ENCODE peak calls at places on chromosomes 13 and 19, in four cellular contexts. W is Panc1; X is RWPE1; L is activated T-helper 1 cell treated with anti-CD3 and anti-CD28 coated beads, Interleukin-12 subunit alpha, Interleukin-12 subunit beta, Interleukin-2, Interleukin-4 antibody, amounts not matched to agents 30 ng/mL and 10 ng/mL and 1 ng/mL, durations not matched to agents 14 hours and 24 hours and 36 hours. Y is an unnamed sample.

GRCh38 chr13:50511877-50512332 is 331.6 kb downstream of the DLEU7 start:
- DNase-seq in L (no peak), X (no peak), W (no peak), Y (no peak)

GRCh38 chr13:81017525-81018152 is 676.7 kb upstream of the SPRY2 start:
- DNase-seq in L (no peak), X (peak; percentile 26), W (no peak), Y (no peak)

GRCh38 chr19:13096968-13097330 is 5.7 kb downstream of the LYL1 start:
- DNase-seq in L (no peak), X (no peak), W (no peak), Y (no peak)

GRCh38 chr19:5186293-5187050 is 154.1 kb downstream of the PTPRS start:
- DNase-seq in W (no peak), L (no peak), X (no peak), Y (no peak)

GRCh38 chr13:109568273-109568900 is 218.0 kb downstream of the IRS2 start:
- DNase-seq in W (no peak), X (no peak), L (no peak), Y (no peak)

GRCh38 chr19:32416749-32417469 is 11.3 kb downstream of the DPY19L3 start:
- DNase-seq in X (no peak), W (no peak), L (no peak), Y (no peak)

GRCh38 chr19:28710278-28710677 is 502.7 kb downstream of the UQCRFS1 start:
- DNase-seq in X (peak; percentile 26), L (no peak), W (peak; percentile 72), Y (no peak)

GRCh38 chr13:100630564-100630963 is 42.0 kb upstream of the GGACT start:
- DNase-seq in X (no peak), W (no peak), L (no peak), Y (no peak)

GRCh38 chr19:10421981-10422461 is 1.7 kb downstream of the PDE4A start:
- DNase-seq in W (no peak), L (no peak), X (no peak), Y (no peak)

Y was measured in effector memory CD8-positive, alpha-beta T cell.